ENCODE peak calls at places on chromosomes 2 and 18, in five cellular contexts. U is astrocyte of the spinal cord; L is stomach; T is activated T-helper 1 cell treated with anti-CD3 and anti-CD28 coated beads, Interleukin-12 subunit alpha, Interleukin-12 subunit beta, Interleukin-2, Interleukin-4 antibody, amounts not matched to agents 30 ng/mL and 10 ng/mL and 1 ng/mL, durations not matched to agents 14 hours and 24 hours and 36 hours; N is posterior cingulate gyrus. A is an unnamed sample.

GRCh38 chr2:3491306-3491705 is 28.0 kb downstream of the ADI1 start:
- DNase-seq in U (no peak), L (no peak), T (no peak), N (no peak), A (no peak)

GRCh38 chr18:57087985-57088384 is 58.9 kb upstream of the BOD1L2 start:
- DNase-seq in U (no peak), L (no peak), T (no peak), N (no peak), A (no peak)

GRCh38 chr2:10984418-10985130 is 72.8 kb downstream of the KCNF1 start:
- DNase-seq in U (no peak), L (no peak), T (no peak), N (no peak), A (no peak)

GRCh38 chr2:233912799-233913423 is 4.3 kb upstream of the TRPM8 start:
- DNase-seq in U (peak; percentile 50), L (no peak), T (no peak), N (no peak), A (no peak)

GRCh38 chr2:220043155-220043992 is 415.9 kb downstream of the SLC4A3 start:
- DNase-seq in U (peak; percentile 69), L (no peak), T (no peak), N (no peak), A (no peak)

GRCh38 chr2:66694087-66694858 is 259.3 kb downstream of the MEIS1 start:
- DNase-seq in U (no peak), L (no peak), T (no peak), N (no peak), A (no peak)

GRCh38 chr18:53018791-53019190 is 678.8 kb downstream of the DCC start:
- DNase-seq in U (peak; percentile 3), L (no peak), T (no peak), N (no peak), A (no peak)

GRCh38 chr2:98715812-98716451 is 15.0 kb downstream of the MGAT4A start:
- DNase-seq in U (no peak), L (no peak), T (no peak), N (no peak), A (no peak)

GRCh38 chr2:37554157-37554515 is 117.3 kb downstream of the CDC42EP3 start:
- DNase-seq in U (no peak), L (no peak), T (no peak), N (no peak), A (no peak)

GRCh38 chr2:1550658-1551316 is 137.5 kb downstream of the TPO start:
- DNase-seq in U (peak; percentile 33), L (peak; percentile 66), T (peak; percentile 27), N (peak; percentile 90), A (peak; percentile 52)

GRCh38 chr2:21552999-21553398 is 429.2 kb downstream of the TDRD15 start:
- DNase-seq in U (no peak), L (no peak), T (no peak), N (no peak), A (no peak)

GRCh38 chr2:232568161-232568560 is 17.7 kb downstream of the EIF4E2 start:
- DNase-seq in U (peak; percentile 84), L (no peak), T (no peak), N (no peak), A (peak; percentile 58)

GRCh38 chr2:111708478-111708877 is 175.5 kb downstream of the ANAPC1 start:
- DNase-seq in U (no peak), L (no peak), T (no peak), N (no peak), A (no peak)

GRCh38 chr2:76008001-76008702 is 297.4 kb upstream of the GCFC2 start:
- DNase-seq in U (no peak), L (peak; percentile 81), T (no peak), N (no peak), A (no peak)

GRCh38 chr18:23158884-23159820 is 23.9 kb downstream of the CABLES1 start:
- DNase-seq in U (no peak), L (no peak), T (no peak), N (no peak), A (no peak)

GRCh38 chr2:240594511-240595380 is 8.2 kb downstream of the CAPN10 start:
- DNase-seq in U (no peak), L (no peak), T (no peak), N (peak; percentile 84), A (no peak)

GRCh38 chr2:168583064-168583709 is 127.1 kb downstream of the CERS6 start:
- DNase-seq in U (peak; percentile 59), L (no peak), T (no peak), N (no peak), A (no peak)

GRCh38 chr2:187404431-187405110 is 43.5 kb downstream of the CALCRL start:
- DNase-seq in U (peak; percentile 39), L (no peak), T (no peak), N (no peak), A (no peak)

GRCh38 chr2:38716185-38716584 is 35.0 kb downstream of the SRSF7 start:
- DNase-seq in U (peak; percentile 32), L (no peak), T (no peak), N (no peak), A (no peak)

GRCh38 chr2:32946314-32947075 is at the start of gene LTBP1:
- DNase-seq in U (peak; percentile 77), L (peak; percentile 69), T (peak; percentile 68), N (peak; percentile 89), A (peak; percentile 91)

GRCh38 chr2:11829947-11830707 is 83.7 kb downstream of the LPIN1 start:
- DNase-seq in U (peak; percentile 99), L (peak; percentile 64), T (peak; percentile 59), N (peak; percentile 95), A (peak; percentile 79)

GRCh38 chr2:134217316-134217715 is 36.6 kb upstream of the MGAT5 start:
- DNase-seq in U (no peak), L (peak; percentile 74), T (no peak), N (no peak), A (no peak)